ENCODE peak calls at places on chromosomes 5 and 9, in seven cellular contexts. I is IMR-90, Z is A549, N is left ventricle myocardium inferior, J is astrocyte, U is psoas muscle, C is cardiac muscle cell. B is an unnamed sample.

GRCh38 chr5:54547711-54548250 is 30.2 kb downstream of the SNX18 start:
- DNase-seq in I (peak; percentile 90), Z (no peak), N (peak; percentile 41), J (peak; percentile 37), U (peak; percentile 69), C (peak; percentile 94), B (peak; percentile 89)

GRCh38 chr9:109030426-109030825 is 17.1 kb upstream of the CTNNAL1 start:
- DNase-seq in I (no peak), Z (no peak), N (no peak), J (no peak), U (no peak), C (no peak), B (no peak)

GRCh38 chr5:42555797-42556196 is 132.6 kb downstream of the GHR start:
- DNase-seq in I (no peak), Z (no peak), N (no peak), J (no peak), U (no peak), C (no peak), B (no peak)

GRCh38 chr9:5563886-5564285 is 53.6 kb downstream of the PDCD1LG2 start:
- DNase-seq in I (peak; percentile 51), Z (no peak), N (no peak), J (peak; percentile 74), U (no peak), C (no peak), B (no peak)

GRCh38 chr9:121299467-121300282 is 31.7 kb downstream of the GSN start:
- DNase-seq in I (no peak), Z (no peak), N (peak; percentile 93), J (no peak), U (peak; percentile 92), C (peak; percentile 57), B (peak; percentile 60)

GRCh38 chr9:132725306-132725705 is 55.0 kb downstream of the GTF3C4 start:
- DNase-seq in I (no peak), Z (no peak), N (no peak), J (no peak), U (no peak), C (no peak), B (no peak)

GRCh38 chr9:114189823-114190562 is 34.7 kb downstream of the COL27A1 start:
- DNase-seq in I (no peak), Z (no peak), N (no peak), J (no peak), U (no peak), C (no peak), B (no peak)

GRCh38 chr5:149747141-149747832 is 17.2 kb downstream of the PPARGC1B start:
- DNase-seq in I (no peak), Z (no peak), N (no peak), J (no peak), U (peak; percentile 82), C (no peak), B (no peak)

GRCh38 chr9:14347408-14348224 is 33.7 kb upstream of the NFIB start:
- DNase-seq in I (no peak), Z (peak; percentile 52), N (peak; percentile 69), J (no peak), U (peak; percentile 85), C (peak; percentile 81), B (peak; percentile 9)
- TF ChIP-seq CTCF in I (no peak), Z (peak; percentile 46), N (peak; percentile 41), J (no peak), U (peak; percentile 13), C (peak; percentile 34), B (no peak)

GRCh38 chr9:76761448-76761847 is 2.8 kb upstream of the PCA3 start:
- DNase-seq in I (peak; percentile 7), Z (peak; percentile 11), N (no peak), J (no peak), U (no peak), C (peak; percentile 23), B (peak; percentile 8)

GRCh38 chr9:76758476-76758875 is 5.8 kb upstream of the PCA3 start:
- DNase-seq in I (no peak), Z (no peak), N (no peak), J (peak; percentile 44), U (no peak), C (peak; percentile 10), B (no peak)

GRCh38 chr9:76759726-76760125 is 4.5 kb upstream of the PCA3 start:
- DNase-seq in I (no peak), Z (no peak), N (no peak), J (no peak), U (no peak), C (no peak), B (no peak)

GRCh38 chr9:76757274-76757673 is 7.0 kb upstream of the PCA3 start:
- DNase-seq in I (no peak), Z (no peak), N (no peak), J (no peak), U (no peak), C (no peak), B (no peak)

GRCh38 chr9:76756273-76756650 is 8.0 kb upstream of the PCA3 start:
- DNase-seq in I (peak; percentile 41), Z (peak; percentile 11), N (no peak), J (no peak), U (peak; percentile 63), C (peak; percentile 34), B (peak; percentile 20)
- H3K4me3 ChIP-seq in I (no peak overlapping the region), Z (no peak overlapping the region), N (no peak overlapping the region), J (no peak overlapping the region), U (no peak overlapping the region), C (no peak overlapping the region), B (no peak overlapping the region)

GRCh38 chr5:137888875-137889759 is at the start of gene PKD2L2:
- DNase-seq in I (peak; percentile 64), Z (peak; percentile 4), N (peak; percentile 88), J (peak; percentile 78), U (peak; percentile 90), C (peak; percentile 96), B (peak; percentile 90)
- TF ChIP-seq CTCF in I (no peak), Z (no peak), N (peak; percentile 40), J (no peak), U (peak; percentile 12), C (peak; percentile 8), B (no peak)

GRCh38 chr9:133876836-133877235 is 115.3 kb downstream of the VAV2 start:
- DNase-seq in I (no peak), Z (no peak), N (no peak), J (no peak), U (no peak), C (no peak), B (no peak)

GRCh38 chr9:133874659-133875058 is 117.5 kb downstream of the VAV2 start:
- DNase-seq in I (no peak), Z (no peak), N (no peak), J (no peak), U (no peak), C (no peak), B (no peak)

GRCh38 chr9:133876144-133876543 is 116.0 kb downstream of the VAV2 start:
- DNase-seq in I (no peak), Z (no peak), N (no peak), J (no peak), U (peak; percentile 65), C (peak; percentile 24), B (no peak)

GRCh38 chr9:133874061-133874638 is 118.0 kb downstream of the VAV2 start:
- DNase-seq in I (peak; percentile 70), Z (peak; percentile 80), N (no peak), J (peak; percentile 92), U (no peak), C (peak; percentile 50), B (peak; percentile 67)

GRCh38 chr9:133875131-133875530 is 117.0 kb downstream of the VAV2 start:
- DNase-seq in I (no peak), Z (no peak), N (no peak), J (no peak), U (no peak), C (no peak), B (no peak)
- H3K4me3 ChIP-seq in I (no peak overlapping the region), Z (no peak overlapping the region), N (no peak overlapping the region), J (no peak overlapping the region), U (no peak overlapping the region), C (no peak overlapping the region), B (no peak overlapping the region)

DNA sequence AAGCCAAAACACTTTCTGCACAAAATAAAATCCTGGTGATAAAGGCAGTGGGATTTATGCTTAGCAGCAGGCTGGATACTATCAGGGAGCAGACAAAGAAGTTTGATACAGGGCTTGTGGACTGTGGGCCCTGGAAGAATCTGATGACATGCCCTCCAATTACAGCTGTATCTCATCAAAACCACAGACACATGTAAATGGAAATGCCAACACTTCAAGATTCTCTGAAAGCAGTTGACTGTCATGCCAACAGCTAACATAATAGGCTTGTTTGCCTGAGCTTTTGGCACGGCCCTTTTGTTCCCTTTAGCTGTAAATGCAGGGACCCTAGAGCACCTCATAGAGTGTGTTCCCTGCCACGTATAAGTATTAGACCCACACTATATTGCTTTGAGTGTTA is 114.4 kb downstream of the STK32A start:
- DNase-seq in I (no peak), Z (no peak), N (no peak), J (no peak), U (no peak), C (no peak), B (no peak)
- TF ChIP-seq CTCF in I (no peak), Z (no peak), N (no peak), J (no peak), U (no peak), C (no peak), B (no peak)

GRCh38 chr5:119031047-119031886 is 39.6 kb upstream of the DMXL1 start:
- DNase-seq in I (no peak), Z (no peak), N (no peak), J (no peak), U (no peak), C (no peak), B (no peak)
- H3K4me3 ChIP-seq in I (no peak overlapping the region), Z (no peak overlapping the region), N (no peak overlapping the region), J (no peak overlapping the region), U (no peak overlapping the region), C (no peak overlapping the region), B (no peak overlapping the region)

GRCh38 chr9:112887377-112887776 is 3.3 kb downstream of the SLC46A2 start:
- DNase-seq in I (no peak), Z (no peak), N (no peak), J (no peak), U (no peak), C (no peak), B (no peak)
- TF ChIP-seq CTCF in I (peak; percentile 11), Z (no peak), N (no peak), J (no peak), U (no peak), C (peak; percentile 28), B (peak; percentile 36)

DNA sequence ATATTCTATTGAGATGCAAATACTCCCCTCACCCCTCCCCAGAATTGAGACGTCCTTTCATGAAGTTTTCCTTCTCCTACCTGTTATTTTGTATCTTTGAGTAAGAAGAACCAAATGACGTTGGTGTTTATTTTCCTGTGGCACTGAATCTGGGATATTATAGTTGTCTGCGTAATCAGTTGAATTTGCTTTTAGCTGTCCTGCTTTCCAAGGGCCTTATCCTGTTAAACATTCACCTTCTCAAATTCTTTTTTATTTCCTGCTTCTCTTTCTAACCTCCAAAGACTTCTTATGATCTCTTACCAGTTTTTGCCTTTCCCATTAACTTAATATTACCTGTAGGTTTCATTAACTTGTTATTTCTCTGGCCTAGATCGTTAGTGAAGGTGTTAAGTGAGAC is 1254.9 kb upstream of the WWC1 start:
- DNase-seq in I (no peak), Z (no peak), N (no peak), J (no peak), U (no peak), C (no peak), B (no peak)
- H3K4me3 ChIP-seq in I (no peak overlapping the region), Z (no peak overlapping the region), N (no peak overlapping the region), J (no peak overlapping the region), U (no peak overlapping the region), C (no peak overlapping the region), B (no peak overlapping the region)

DNA sequence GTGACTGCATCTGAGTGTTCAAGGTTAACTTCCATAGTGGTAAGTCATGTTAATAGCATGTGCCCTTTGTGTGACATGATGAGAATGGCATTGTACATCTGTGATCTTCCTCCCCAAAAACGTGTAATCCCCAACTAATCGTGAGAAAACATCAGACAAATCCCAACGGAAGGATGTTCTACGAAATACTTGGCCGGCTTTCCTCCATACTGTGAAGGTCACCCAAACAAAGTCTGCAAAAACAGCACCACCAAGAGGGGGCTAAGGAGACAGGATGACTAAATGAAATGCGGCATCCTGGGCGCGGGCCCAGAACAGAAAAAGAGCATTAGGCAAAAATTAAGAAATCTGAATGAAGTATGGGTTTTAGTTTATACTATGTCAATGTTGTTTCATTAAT is 81.8 kb downstream of the MED10 start:
- DNase-seq in I (no peak), Z (no peak), N (no peak), J (no peak), U (no peak), C (no peak), B (no peak)
- TF ChIP-seq CTCF in I (no peak), Z (no peak), N (no peak), J (no peak), U (no peak), C (no peak), B (no peak)

B was measured in fibroblast of villous mesenchyme.